ENCODE peak calls at places on chromosome 1, in nine cellular contexts. One of them, this sample, is unnamed.

GRCh38 chr1:209609403-209610377 is 26.2 kb downstream of the CAMK1G start:
- DNase-seq in adrenal gland: no peak
- DNase-seq in mammary epithelial cell: peak; percentile 75
- DNase-seq in endodermal cell: no peak
- DNase-seq in astrocyte: no peak
- DNase-seq in neuronal stem cell: no peak
- DNase-seq in upper lobe of right lung: peak; percentile 79
- DNase-seq in mesendoderm: no peak
- DNase-seq in cardiac muscle cell: no peak
- DNase-seq in this sample: no peak

GRCh38 chr1:234617986-234618725 is 8.2 kb upstream of the IRF2BP2 start:
- DNase-seq in adrenal gland: no peak
- DNase-seq in astrocyte: peak; percentile 91
- DNase-seq in endodermal cell: no peak
- DNase-seq in mesendoderm: peak; percentile 62
- DNase-seq in upper lobe of right lung: no peak
- DNase-seq in neuronal stem cell: peak; percentile 33
- DNase-seq in mammary epithelial cell: peak; percentile 75
- DNase-seq in cardiac muscle cell: peak; percentile 80
- DNase-seq in this sample: no peak

GRCh38 chr1:202131956-202132821 is 9.5 kb downstream of the GPR37L1 start:
- DNase-seq in upper lobe of right lung: peak; percentile 83
- DNase-seq in mammary epithelial cell: no peak
- DNase-seq in neuronal stem cell: no peak
- DNase-seq in cardiac muscle cell: no peak
- DNase-seq in mesendoderm: peak; percentile 53
- DNase-seq in adrenal gland: peak; percentile 91
- DNase-seq in endodermal cell: peak; percentile 55
- DNase-seq in astrocyte: no peak
- DNase-seq in this sample: no peak

GRCh38 chr1:4605158-4605557 is 49.3 kb upstream of the AJAP1 start:
- DNase-seq in upper lobe of right lung: peak; percentile 10
- DNase-seq in neuronal stem cell: no peak
- DNase-seq in endodermal cell: peak; percentile 20
- DNase-seq in mammary epithelial cell: no peak
- DNase-seq in astrocyte: no peak
- DNase-seq in mesendoderm: no peak
- DNase-seq in adrenal gland: no peak
- DNase-seq in cardiac muscle cell: no peak
- DNase-seq in this sample: no peak

GRCh38 chr1:177246710-177247588 is 76.2 kb downstream of the BRINP2 start:
- DNase-seq in endodermal cell: no peak
- DNase-seq in adrenal gland: no peak
- DNase-seq in neuronal stem cell: no peak
- DNase-seq in cardiac muscle cell: peak; percentile 23
- DNase-seq in mesendoderm: no peak
- DNase-seq in mammary epithelial cell: peak; percentile 16
- DNase-seq in upper lobe of right lung: no peak
- DNase-seq in astrocyte: peak; percentile 29
- DNase-seq in this sample: no peak

GRCh38 chr1:225735252-225736149 is 42.1 kb upstream of the SRP9 start:
- DNase-seq in endodermal cell: no peak
- DNase-seq in adrenal gland: peak; percentile 92
- DNase-seq in upper lobe of right lung: peak; percentile 70
- DNase-seq in astrocyte: peak; percentile 98
- DNase-seq in mesendoderm: peak; percentile 37
- DNase-seq in mammary epithelial cell: peak; percentile 97
- DNase-seq in cardiac muscle cell: peak; percentile 96
- DNase-seq in neuronal stem cell: no peak
- DNase-seq in this sample: peak; percentile 89

GRCh38 chr1:56436912-56437403 is 142.4 kb downstream of the PLPP3 start:
- DNase-seq in mammary epithelial cell: no peak
- DNase-seq in neuronal stem cell: peak; percentile 88
- DNase-seq in astrocyte: no peak
- DNase-seq in upper lobe of right lung: no peak
- DNase-seq in endodermal cell: peak; percentile 94
- DNase-seq in cardiac muscle cell: no peak
- DNase-seq in mesendoderm: peak; percentile 95
- DNase-seq in adrenal gland: no peak
- DNase-seq in this sample: no peak

GRCh38 chr1:176102243-176102642 is 104.8 kb downstream of the COP1 start:
- DNase-seq in adrenal gland: no peak
- DNase-seq in mammary epithelial cell: no peak
- DNase-seq in upper lobe of right lung: no peak
- DNase-seq in astrocyte: no peak
- DNase-seq in mesendoderm: peak; percentile 10
- DNase-seq in cardiac muscle cell: peak; percentile 64
- DNase-seq in endodermal cell: no peak
- DNase-seq in neuronal stem cell: no peak
- DNase-seq in this sample: no peak

GRCh38 chr1:114118351-114118990 is 35.2 kb downstream of the SYT6 start:
- DNase-seq in endodermal cell: peak; percentile 89
- DNase-seq in mesendoderm: peak; percentile 89
- DNase-seq in upper lobe of right lung: no peak
- DNase-seq in adrenal gland: no peak
- DNase-seq in astrocyte: no peak
- DNase-seq in neuronal stem cell: no peak
- DNase-seq in mammary epithelial cell: no peak
- DNase-seq in cardiac muscle cell: no peak
- DNase-seq in this sample: no peak

GRCh38 chr1:14263671-14264070 is 334.8 kb upstream of the KAZN start:
- DNase-seq in upper lobe of right lung: no peak
- DNase-seq in adrenal gland: no peak
- DNase-seq in mesendoderm: no peak
- DNase-seq in mammary epithelial cell: no peak
- DNase-seq in endodermal cell: no peak
- DNase-seq in cardiac muscle cell: no peak
- DNase-seq in astrocyte: no peak
- DNase-seq in neuronal stem cell: no peak
- DNase-seq in this sample: no peak

GRCh38 chr1:58922302-58923089 is 138.6 kb upstream of the JUN start:
- DNase-seq in astrocyte: peak; percentile 27
- DNase-seq in adrenal gland: peak; percentile 81
- DNase-seq in cardiac muscle cell: peak; percentile 56
- DNase-seq in upper lobe of right lung: peak; percentile 88
- DNase-seq in neuronal stem cell: no peak
- DNase-seq in endodermal cell: no peak
- DNase-seq in mammary epithelial cell: peak; percentile 88
- DNase-seq in mesendoderm: no peak
- DNase-seq in this sample: peak; percentile 54

GRCh38 chr1:181855380-181855779 is 206.1 kb downstream of the ZNF648 start:
- DNase-seq in endodermal cell: no peak
- DNase-seq in astrocyte: no peak
- DNase-seq in mammary epithelial cell: no peak
- DNase-seq in neuronal stem cell: no peak
- DNase-seq in cardiac muscle cell: no peak
- DNase-seq in mesendoderm: no peak
- DNase-seq in adrenal gland: no peak
- DNase-seq in upper lobe of right lung: no peak
- DNase-seq in this sample: no peak

DNA sequence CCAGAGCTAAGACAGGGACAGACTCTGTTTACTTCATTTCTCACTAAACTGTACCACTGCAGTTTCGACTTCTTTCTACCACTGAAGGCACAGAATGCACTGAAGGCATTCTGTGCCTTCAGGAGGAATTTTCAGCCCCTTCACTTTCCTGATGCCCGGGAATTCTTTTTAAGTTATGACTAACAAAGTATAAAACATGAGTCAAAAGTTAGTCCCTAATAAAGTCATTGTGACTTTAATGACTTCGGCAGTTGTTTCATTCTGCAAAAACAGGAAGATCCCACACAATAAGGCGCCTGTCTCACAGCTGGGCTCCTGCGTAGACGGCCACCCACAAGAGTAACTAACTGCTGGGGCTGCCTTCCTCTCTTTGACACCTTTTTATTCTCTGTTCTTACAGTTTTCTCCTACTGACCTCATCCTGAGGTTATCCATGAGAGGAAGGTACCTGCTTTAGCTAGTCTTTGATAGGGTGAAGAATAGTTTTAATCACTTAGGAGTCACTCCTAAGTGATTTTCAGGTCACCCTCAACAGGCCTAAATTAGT is 183.9 kb upstream of the SGIP1 start:
- DNase-seq in mammary epithelial cell: peak; percentile 54
- DNase-seq in neuronal stem cell: no peak
- DNase-seq in cardiac muscle cell: peak; percentile 46
- DNase-seq in endodermal cell: peak; percentile 77
- DNase-seq in mesendoderm: peak; percentile 86
- DNase-seq in upper lobe of right lung: no peak
- DNase-seq in adrenal gland: no peak
- DNase-seq in astrocyte: no peak
- DNase-seq in this sample: peak; percentile 89
- H3K4me1 ChIP-seq in mammary epithelial cell: no peaks in the 10 kb centered on the region
- H3K4me1 ChIP-seq in neuronal stem cell: peaks cover 47% of the 10 kb centered on the region
- H3K4me1 ChIP-seq in cardiac muscle cell: peaks cover 7% of the 10 kb centered on the region
- H3K4me1 ChIP-seq in endodermal cell: peaks cover 36% of the 10 kb centered on the region
- H3K4me1 ChIP-seq in mesendoderm: peaks cover 29% of the 10 kb centered on the region
- H3K4me1 ChIP-seq in upper lobe of right lung: peaks cover 51% of the 10 kb centered on the region
- H3K4me1 ChIP-seq in adrenal gland: no peaks in the 10 kb centered on the region
- H3K4me1 ChIP-seq in astrocyte: peaks cover 13% of the 10 kb centered on the region
- H3K4me1 ChIP-seq in this sample: peaks cover 72% of the 10 kb centered on the region

GRCh38 chr1:155126494-155127104 is 1.1 kb upstream of the EFNA1 start:
- DNase-seq in upper lobe of right lung: peak; percentile 95
- DNase-seq in astrocyte: peak; percentile 35
- DNase-seq in neuronal stem cell: no peak
- DNase-seq in adrenal gland: no peak
- DNase-seq in mammary epithelial cell: no peak
- DNase-seq in mesendoderm: peak; percentile 82
- DNase-seq in cardiac muscle cell: peak; percentile 54
- DNase-seq in endodermal cell: peak; percentile 81
- DNase-seq in this sample: peak; percentile 55

GRCh38 chr1:155128755-155129473 is 1.2 kb downstream of the EFNA1 start:
- DNase-seq in mesendoderm: peak; percentile 59
- DNase-seq in endodermal cell: peak; percentile 68
- DNase-seq in adrenal gland: peak; percentile 49
- DNase-seq in mammary epithelial cell: peak; percentile 60
- DNase-seq in upper lobe of right lung: peak; percentile 72
- DNase-seq in cardiac muscle cell: peak; percentile 19
- DNase-seq in neuronal stem cell: no peak
- DNase-seq in astrocyte: no peak
- DNase-seq in this sample: no peak

GRCh38 chr1:155127105-155127671 is 488 bp upstream of the EFNA1 start:
- DNase-seq in mammary epithelial cell: peak; percentile 92
- DNase-seq in endodermal cell: peak; percentile 79
- DNase-seq in mesendoderm: peak; percentile 81
- DNase-seq in cardiac muscle cell: peak; percentile 82
- DNase-seq in astrocyte: peak; percentile 36
- DNase-seq in neuronal stem cell: no peak
- DNase-seq in adrenal gland: peak; percentile 73
- DNase-seq in upper lobe of right lung: peak; percentile 91
- DNase-seq in this sample: peak; percentile 80

GRCh38 chr1:155128469-155128754 is 736 bp downstream of the EFNA1 start:
- DNase-seq in cardiac muscle cell: no peak
- DNase-seq in adrenal gland: no peak
- DNase-seq in mammary epithelial cell: peak; percentile 39
- DNase-seq in upper lobe of right lung: no peak
- DNase-seq in endodermal cell: peak; percentile 51
- DNase-seq in neuronal stem cell: no peak
- DNase-seq in astrocyte: no peak
- DNase-seq in mesendoderm: no peak
- DNase-seq in this sample: no peak

GRCh38 chr1:155127672-155128468 is at the start of gene EFNA1:
- DNase-seq in mammary epithelial cell: peak; percentile 73
- DNase-seq in neuronal stem cell: no peak
- DNase-seq in cardiac muscle cell: peak; percentile 56
- DNase-seq in mesendoderm: peak; percentile 54
- DNase-seq in upper lobe of right lung: peak; percentile 90
- DNase-seq in adrenal gland: peak; percentile 45
- DNase-seq in astrocyte: peak; percentile 6
- DNase-seq in endodermal cell: peak; percentile 81
- DNase-seq in this sample: peak; percentile 42
- H3K4me3 ChIP-seq in mammary epithelial cell: peak within 1 kb of the TSS; percentile 89
- H3K4me3 ChIP-seq in neuronal stem cell: peak within 1 kb of the TSS; percentile 80
- H3K4me3 ChIP-seq in cardiac muscle cell: peak within 1 kb of the TSS; percentile 59
- H3K4me3 ChIP-seq in mesendoderm: peak within 1 kb of the TSS; percentile 60
- H3K4me3 ChIP-seq in upper lobe of right lung: peak within 1 kb of the TSS; percentile 64
- H3K4me3 ChIP-seq in adrenal gland: peak within 1 kb of the TSS; percentile 28
- H3K4me3 ChIP-seq in astrocyte: peak within 1 kb of the TSS; percentile 55
- H3K4me3 ChIP-seq in endodermal cell: peak within 1 kb of the TSS; percentile 78
- H3K4me3 ChIP-seq in this sample: peak within 1 kb of the TSS; percentile 37

DNA sequence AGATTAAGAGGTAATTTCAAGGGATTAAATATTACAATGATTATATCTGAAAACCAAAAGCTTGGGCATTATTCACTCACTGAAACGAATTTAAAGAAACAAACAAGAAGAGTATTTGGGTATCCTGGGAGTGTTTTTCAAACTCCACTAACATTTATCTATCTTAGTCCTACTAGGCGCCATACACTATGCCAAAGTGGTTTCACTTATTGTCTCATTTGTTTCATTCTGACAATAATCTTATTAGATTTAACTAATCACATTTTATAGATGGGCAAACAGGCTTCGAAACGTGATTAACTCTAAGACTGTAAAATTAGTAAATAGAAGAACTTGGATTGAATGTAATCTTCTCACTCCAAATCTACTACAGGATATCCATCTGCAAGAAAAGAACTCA is 25.4 kb downstream of the ASH1L start:
- DNase-seq in adrenal gland: no peak
- DNase-seq in upper lobe of right lung: no peak
- DNase-seq in mesendoderm: no peak
- DNase-seq in mammary epithelial cell: no peak
- DNase-seq in endodermal cell: no peak
- DNase-seq in neuronal stem cell: no peak
- DNase-seq in astrocyte: no peak
- DNase-seq in cardiac muscle cell: no peak
- DNase-seq in this sample: no peak
- H3K4me1 ChIP-seq in adrenal gland: peaks cover 42% of the 10 kb centered on the region
- H3K4me1 ChIP-seq in upper lobe of right lung: peaks cover 59% of the 10 kb centered on the region
- H3K4me1 ChIP-seq in mesendoderm: no peaks in the 10 kb centered on the region
- H3K4me1 ChIP-seq in mammary epithelial cell: no peaks in the 10 kb centered on the region
- H3K4me1 ChIP-seq in endodermal cell: no peaks in the 10 kb centered on the region
- H3K4me1 ChIP-seq in neuronal stem cell: no peaks in the 10 kb centered on the region
- H3K4me1 ChIP-seq in astrocyte: no peaks in the 10 kb centered on the region
- H3K4me1 ChIP-seq in cardiac muscle cell: peaks cover 10% of the 10 kb centered on the region
- H3K4me1 ChIP-seq in this sample: no peaks in the 10 kb centered on the region

DNA sequence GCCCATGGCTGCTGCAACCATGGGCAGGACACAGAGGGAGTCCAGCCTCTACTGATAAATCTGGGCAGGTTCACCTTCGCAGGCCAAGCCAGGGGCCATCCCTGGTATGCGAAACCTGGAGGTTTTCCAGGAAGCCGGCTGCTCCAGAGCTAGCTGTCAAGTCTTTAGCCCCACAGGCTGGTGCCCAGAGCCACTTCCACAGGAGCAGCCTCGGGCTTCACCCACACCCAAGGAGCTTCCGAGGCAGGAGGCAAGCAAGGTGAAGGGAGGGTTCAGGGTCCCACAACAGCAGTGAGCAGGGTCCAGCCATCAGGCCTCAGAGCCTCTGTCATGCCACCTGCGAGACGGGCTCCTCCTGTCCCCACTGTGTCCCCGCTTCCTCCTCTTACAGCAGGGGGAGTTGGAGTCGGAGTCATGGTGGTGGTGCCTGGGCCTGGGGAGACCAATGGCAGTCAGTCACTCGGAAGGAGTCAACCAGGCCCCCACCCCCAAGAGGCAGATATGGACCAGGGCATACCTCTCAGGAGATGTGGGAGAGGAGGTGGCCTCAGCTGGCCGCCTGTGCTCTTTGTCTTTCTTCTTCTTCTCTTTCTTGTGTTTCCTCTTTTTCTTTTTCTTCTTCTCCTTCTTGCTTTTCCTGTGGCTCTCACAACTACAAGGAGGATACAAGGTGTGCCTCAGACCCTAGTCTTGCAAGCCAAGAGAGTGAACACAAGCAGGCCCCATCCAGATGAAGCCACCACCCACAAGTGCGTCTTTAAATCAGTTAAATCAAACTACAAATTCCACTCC is 2.1 kb downstream of the C1orf35 start:
- DNase-seq in cardiac muscle cell: no peak
- DNase-seq in neuronal stem cell: no peak
- DNase-seq in adrenal gland: peak; percentile 27
- DNase-seq in endodermal cell: peak; percentile 50
- DNase-seq in upper lobe of right lung: no peak
- DNase-seq in astrocyte: no peak
- DNase-seq in mammary epithelial cell: no peak
- DNase-seq in mesendoderm: no peak
- DNase-seq in this sample: no peak
- H3K4me3 ChIP-seq in cardiac muscle cell: no peak overlapping the region
- H3K4me3 ChIP-seq in neuronal stem cell: peak overlapping the region; percentile 23
- H3K4me3 ChIP-seq in adrenal gland: no peak overlapping the region
- H3K4me3 ChIP-seq in endodermal cell: peak overlapping the region; percentile 80
- H3K4me3 ChIP-seq in upper lobe of right lung: no peak overlapping the region
- H3K4me3 ChIP-seq in astrocyte: no peak overlapping the region
- H3K4me3 ChIP-seq in mammary epithelial cell: peak overlapping the region; percentile 96
- H3K4me3 ChIP-seq in mesendoderm: no peak overlapping the region
- H3K4me3 ChIP-seq in this sample: no peak overlapping the region

This sample was measured in SJSA1.